ENCODE peak calls at places on chromosome X, in five cellular contexts. One of them, this sample, is unnamed. For H3K36me3, the result is how much of the 10 kb centered on the place peaks cover.

GRCh38 chrX:2703991-2704369 is 12.9 kb downstream of the CD99 start:
- DNase-seq in OCI-LY7: no peak
- DNase-seq in IMR-90: no peak
- DNase-seq in stomach: no peak
- DNase-seq in lower lobe of right lung: no peak
- DNase-seq in this sample: no peak

GRCh38 chrX:39470588-39471155 is 627.1 kb downstream of the BCOR start:
- DNase-seq in lower lobe of right lung: no peak
- DNase-seq in IMR-90: peak
- DNase-seq in OCI-LY7: no peak
- DNase-seq in stomach: no peak
- DNase-seq in this sample: peak

GRCh38 chrX:74924449-74925209 is 623 bp downstream of the NEXMIF start:
- DNase-seq in IMR-90: no peak
- DNase-seq in stomach: peak
- DNase-seq in lower lobe of right lung: peak
- DNase-seq in OCI-LY7: no peak
- DNase-seq in this sample: peak

GRCh38 chrX:143663755-143664154 is 27.9 kb upstream of the SLITRK4 start:
- DNase-seq in stomach: no peak
- DNase-seq in OCI-LY7: no peak
- DNase-seq in lower lobe of right lung: no peak
- DNase-seq in IMR-90: no peak
- DNase-seq in this sample: no peak

GRCh38 chrX:106606583-106606982 is 5.2 kb upstream of the RADX start:
- DNase-seq in stomach: no peak
- DNase-seq in IMR-90: no peak
- DNase-seq in OCI-LY7: no peak
- DNase-seq in lower lobe of right lung: no peak
- DNase-seq in this sample: no peak

GRCh38 chrX:21806691-21807090 is 32.7 kb upstream of the MBTPS2 start:
- DNase-seq in stomach: no peak
- DNase-seq in lower lobe of right lung: no peak
- DNase-seq in IMR-90: peak
- DNase-seq in OCI-LY7: no peak
- DNase-seq in this sample: no peak

GRCh38 chrX:29687687-29688086 is 527.7 kb upstream of the MAGEB2 start:
- DNase-seq in lower lobe of right lung: no peak
- DNase-seq in IMR-90: peak
- DNase-seq in OCI-LY7: no peak
- DNase-seq in stomach: no peak
- DNase-seq in this sample: peak

GRCh38 chrX:54357414-54358377 is at the start of gene WNK3:
- DNase-seq in lower lobe of right lung: peak
- DNase-seq in stomach: peak
- DNase-seq in IMR-90: peak
- DNase-seq in OCI-LY7: no peak
- DNase-seq in this sample: peak

GRCh38 chrX:23919706-23920320 is 12.0 kb downstream of the CXorf58 start:
- DNase-seq in lower lobe of right lung: no peak
- DNase-seq in OCI-LY7: no peak
- DNase-seq in IMR-90: no peak
- DNase-seq in stomach: no peak
- DNase-seq in this sample: no peak

GRCh38 chrX:136250191-136251041 is 784 bp downstream of the MAP7D3 start:
- DNase-seq in lower lobe of right lung: no peak
- DNase-seq in IMR-90: no peak
- DNase-seq in stomach: no peak
- DNase-seq in OCI-LY7: peak
- DNase-seq in this sample: no peak

GRCh38 chrX:37685452-37686347 is at the start of gene XK:
- DNase-seq in OCI-LY7: no peak
- DNase-seq in lower lobe of right lung: peak
- DNase-seq in stomach: peak
- DNase-seq in IMR-90: no peak
- DNase-seq in this sample: peak

GRCh38 chrX:17032351-17032750 is 85.9 kb downstream of the REPS2 start:
- DNase-seq in OCI-LY7: no peak
- DNase-seq in IMR-90: no peak
- DNase-seq in stomach: peak
- DNase-seq in lower lobe of right lung: no peak
- DNase-seq in this sample: peak

GRCh38 chrX:53266175-53266574 is 15.2 kb downstream of the IQSEC2 start:
- DNase-seq in stomach: no peak
- DNase-seq in IMR-90: no peak
- DNase-seq in lower lobe of right lung: no peak
- DNase-seq in OCI-LY7: no peak
- DNase-seq in this sample: no peak

GRCh38 chrX:144681501-144681900 is 565.8 kb upstream of the SPANXN1 start:
- DNase-seq in OCI-LY7: no peak
- DNase-seq in stomach: no peak
- DNase-seq in IMR-90: no peak
- DNase-seq in lower lobe of right lung: no peak
- DNase-seq in this sample: peak

GRCh38 chrX:133608406-133608805 is 193.1 kb upstream of the GPC4 start:
- DNase-seq in lower lobe of right lung: no peak
- DNase-seq in IMR-90: peak
- DNase-seq in stomach: no peak
- DNase-seq in OCI-LY7: no peak
- DNase-seq in this sample: no peak

GRCh38 chrX:16745659-16746058 is 26.2 kb downstream of the SYAP1 start:
- DNase-seq in lower lobe of right lung: no peak
- DNase-seq in IMR-90: no peak
- DNase-seq in stomach: no peak
- DNase-seq in OCI-LY7: no peak
- DNase-seq in this sample: no peak

GRCh38 chrX:150767045-150767395 is 73.8 kb downstream of the MTMR1 start:
- DNase-seq in OCI-LY7: no peak
- DNase-seq in lower lobe of right lung: peak
- DNase-seq in stomach: peak
- DNase-seq in IMR-90: no peak
- DNase-seq in this sample: peak

GRCh38 chrX:33032700-33033099 is 178.6 kb downstream of the DMD start:
- DNase-seq in lower lobe of right lung: no peak
- DNase-seq in stomach: no peak
- DNase-seq in IMR-90: no peak
- DNase-seq in OCI-LY7: no peak
- DNase-seq in this sample: no peak

GRCh38 chrX:38431525-38431924 is 79.1 kb downstream of the OTC start:
- DNase-seq in IMR-90: no peak
- DNase-seq in stomach: no peak
- DNase-seq in OCI-LY7: no peak
- DNase-seq in lower lobe of right lung: no peak
- DNase-seq in this sample: no peak

GRCh38 chrX:45191383-45191782 is 9.3 kb downstream of the DIPK2B start:
- DNase-seq in lower lobe of right lung: no peak
- DNase-seq in IMR-90: no peak
- DNase-seq in OCI-LY7: no peak
- DNase-seq in stomach: no peak
- DNase-seq in this sample: no peak

GRCh38 chrX:49043220-49043986 is at the start of gene TFE3:
- DNase-seq in OCI-LY7: peak
- DNase-seq in lower lobe of right lung: peak
- DNase-seq in IMR-90: peak
- DNase-seq in stomach: peak
- DNase-seq in this sample: peak

GRCh38 chrX:12372111-12372510 is 233.8 kb downstream of the FRMPD4 start:
- DNase-seq in stomach: no peak
- DNase-seq in OCI-LY7: no peak
- DNase-seq in IMR-90: peak
- DNase-seq in lower lobe of right lung: no peak
- DNase-seq in this sample: no peak

GRCh38 chrX:4110964-4111363 is 397.5 kb upstream of the PRKX start:
- DNase-seq in lower lobe of right lung: no peak
- DNase-seq in IMR-90: no peak
- DNase-seq in stomach: no peak
- DNase-seq in OCI-LY7: no peak
- DNase-seq in this sample: no peak

GRCh38 chrX:40996886-40997530 is 88.2 kb upstream of the USP9X start:
- DNase-seq in OCI-LY7: peak
- DNase-seq in IMR-90: peak
- DNase-seq in stomach: no peak
- DNase-seq in lower lobe of right lung: no peak
- DNase-seq in this sample: peak

GRCh38 chrX:38175140-38175539 is 45.5 kb downstream of the SRPX start:
- DNase-seq in IMR-90: peak
- DNase-seq in stomach: peak
- DNase-seq in OCI-LY7: peak
- DNase-seq in lower lobe of right lung: no peak
- DNase-seq in this sample: peak

GRCh38 chrX:2427737-2428136 is 73.0 kb downstream of the DHRSX start:
- DNase-seq in OCI-LY7: no peak
- DNase-seq in stomach: no peak
- DNase-seq in lower lobe of right lung: no peak
- DNase-seq in IMR-90: no peak
- DNase-seq in this sample: no peak

GRCh38 chrX:151987108-151987507 is 12.6 kb upstream of the GABRE start:
- DNase-seq in OCI-LY7: no peak
- DNase-seq in stomach: no peak
- DNase-seq in lower lobe of right lung: no peak
- DNase-seq in IMR-90: no peak
- DNase-seq in this sample: no peak

GRCh38 chrX:118498755-118499154 is 3.1 kb downstream of the DOCK11 start:
- DNase-seq in OCI-LY7: no peak
- DNase-seq in stomach: no peak
- DNase-seq in lower lobe of right lung: no peak
- DNase-seq in IMR-90: no peak
- DNase-seq in this sample: no peak
- H3K4me3 ChIP-seq in OCI-LY7: no peak
- H3K4me3 ChIP-seq in stomach: no peak
- H3K4me3 ChIP-seq in lower lobe of right lung: no peak
- H3K4me3 ChIP-seq in IMR-90: no peak
- H3K4me3 ChIP-seq in this sample: no peak

GRCh38 chrX:72280210-72280882 is 3.3 kb upstream of the RPS4X start:
- DNase-seq in OCI-LY7: no peak
- DNase-seq in IMR-90: peak
- DNase-seq in stomach: no peak
- DNase-seq in lower lobe of right lung: no peak
- DNase-seq in this sample: no peak
- H3K36me3 ChIP-seq in OCI-LY7: under half
- H3K36me3 ChIP-seq in IMR-90: under half
- H3K36me3 ChIP-seq in stomach: under half
- H3K36me3 ChIP-seq in lower lobe of right lung: under half
- H3K36me3 ChIP-seq in this sample: under half

DNA sequence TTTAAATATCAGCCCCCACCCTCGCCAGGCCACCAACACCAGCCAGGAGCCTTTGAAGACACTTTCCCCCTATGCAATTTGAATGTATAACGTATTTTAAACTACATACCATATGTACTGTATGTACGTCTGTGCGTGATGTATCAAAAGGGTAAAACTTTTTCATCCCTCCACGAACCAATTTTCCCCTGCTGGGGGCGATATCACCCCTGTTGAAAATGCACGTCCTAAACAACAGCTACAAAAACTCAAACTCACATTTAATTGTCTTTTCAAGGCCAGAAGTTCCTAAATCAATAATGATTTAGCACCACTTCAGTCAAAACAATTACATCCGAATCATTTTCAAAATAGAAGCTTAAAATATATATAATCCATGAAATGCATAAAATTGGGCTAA is 1.4 kb downstream of the VEGFD start:
- DNase-seq in IMR-90: no peak
- DNase-seq in stomach: no peak
- DNase-seq in lower lobe of right lung: no peak
- DNase-seq in OCI-LY7: no peak
- DNase-seq in this sample: no peak
- TF ChIP-seq CTCF in IMR-90: peak
- TF ChIP-seq CTCF in stomach: no peak
- TF ChIP-seq CTCF in lower lobe of right lung: no peak
- TF ChIP-seq CTCF in OCI-LY7: peak
- TF ChIP-seq CTCF in this sample: peak

GRCh38 chrX:131828482-131828881 is 194.6 kb upstream of the STK26 start:
- DNase-seq in OCI-LY7: no peak
- DNase-seq in lower lobe of right lung: no peak
- DNase-seq in stomach: no peak
- DNase-seq in IMR-90: no peak
- DNase-seq in this sample: no peak
- H3K4me3 ChIP-seq in OCI-LY7: no peak
- H3K4me3 ChIP-seq in lower lobe of right lung: no peak
- H3K4me3 ChIP-seq in stomach: no peak
- H3K4me3 ChIP-seq in IMR-90: no peak
- H3K4me3 ChIP-seq in this sample: no peak

DNA sequence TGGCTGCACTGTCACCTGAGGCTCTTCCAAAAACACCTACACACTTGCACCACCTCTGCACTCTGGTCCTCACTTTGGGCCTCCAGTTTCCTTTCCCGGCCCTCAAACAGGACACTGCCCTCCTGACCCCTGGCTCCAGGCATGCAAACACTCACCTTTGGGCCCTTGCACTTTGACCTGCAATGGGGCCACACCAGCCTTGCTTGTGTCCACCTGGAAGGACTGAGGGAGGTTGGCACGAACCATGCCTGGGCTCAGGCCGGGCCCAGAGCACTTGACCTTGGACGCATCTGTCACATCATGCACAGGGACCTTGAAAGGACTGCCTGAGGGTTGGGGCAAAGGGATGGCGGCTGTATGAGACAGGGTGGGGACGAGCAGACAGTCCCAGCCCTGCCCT is 15.6 kb downstream of the FLNA start:
- DNase-seq in stomach: no peak
- DNase-seq in IMR-90: no peak
- DNase-seq in lower lobe of right lung: no peak
- DNase-seq in OCI-LY7: no peak
- DNase-seq in this sample: no peak
- H3K36me3 ChIP-seq in stomach: half or more
- H3K36me3 ChIP-seq in IMR-90: half or more
- H3K36me3 ChIP-seq in lower lobe of right lung: half or more
- H3K36me3 ChIP-seq in OCI-LY7: half or more
- H3K36me3 ChIP-seq in this sample: half or more

DNA sequence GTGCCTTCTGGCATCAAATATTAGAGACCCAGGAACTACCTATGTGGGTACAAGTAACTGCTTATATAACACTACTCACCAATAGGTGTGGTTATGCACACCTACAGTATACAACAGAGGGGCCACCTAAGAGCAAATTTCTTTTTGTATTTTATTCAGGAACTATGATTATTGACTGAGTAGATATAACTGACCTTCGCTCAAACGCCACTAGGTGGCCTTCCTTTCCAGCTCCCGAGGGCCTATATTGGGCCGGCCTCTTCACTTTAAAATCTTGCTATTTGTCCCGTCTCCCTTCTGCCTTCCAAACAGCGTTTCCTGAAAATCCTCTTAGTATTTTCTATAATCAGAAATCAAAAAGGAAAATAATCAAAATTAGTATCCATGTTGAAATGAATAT is 19.9 kb upstream of the PABPC5 start:
- DNase-seq in stomach: no peak
- DNase-seq in OCI-LY7: no peak
- DNase-seq in IMR-90: no peak
- DNase-seq in lower lobe of right lung: no peak
- DNase-seq in this sample: no peak
- TF ChIP-seq CTCF in stomach: no peak
- TF ChIP-seq CTCF in OCI-LY7: peak
- TF ChIP-seq CTCF in IMR-90: peak
- TF ChIP-seq CTCF in lower lobe of right lung: peak
- TF ChIP-seq CTCF in this sample: no peak

DNA sequence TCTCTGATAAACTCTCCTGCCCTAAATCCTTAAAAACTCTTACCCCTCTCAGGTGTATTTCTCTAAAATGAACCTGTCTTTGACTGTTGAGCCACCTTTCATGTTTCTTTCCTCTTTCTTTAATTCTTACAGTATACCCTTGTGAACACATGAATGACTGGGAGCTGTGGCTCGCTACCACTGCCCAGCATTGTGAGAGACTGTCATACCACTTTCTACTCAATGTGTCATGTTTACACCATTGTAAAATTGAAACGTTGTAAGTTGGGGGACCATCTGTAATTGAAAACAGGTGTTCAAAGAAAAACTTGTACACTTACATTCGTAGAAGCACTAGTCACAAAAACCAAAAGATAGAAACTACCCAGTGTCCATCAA is 66.9 kb downstream of the ZNF182 start:
- DNase-seq in IMR-90: no peak
- DNase-seq in OCI-LY7: no peak
- DNase-seq in stomach: no peak
- DNase-seq in lower lobe of right lung: no peak
- DNase-seq in this sample: no peak
- H3K4me3 ChIP-seq in IMR-90: no peak
- H3K4me3 ChIP-seq in OCI-LY7: peak
- H3K4me3 ChIP-seq in stomach: no peak
- H3K4me3 ChIP-seq in lower lobe of right lung: no peak
- H3K4me3 ChIP-seq in this sample: no peak